ENCODE peak calls at places on chromosomes 6 and 20, in four cellular contexts. One of them, this sample, is unnamed.

GRCh38 chr6:35213161-35213823 is 464 bp upstream of the SCUBE3 start:
- DNase-seq in GM13976: no peak
- DNase-seq in Kasumi-1: no peak
- DNase-seq in stimulated activated CD8-positive, alpha-beta memory T cell treated with anti-CD3 and anti-CD28 coated beads, Interleukin-2, amount 100 ng/mL, for 1 hour: no peak
- DNase-seq in this sample: no peak

GRCh38 chr20:36312724-36313441 is 6.7 kb downstream of the DLGAP4 start:
- DNase-seq in GM13976: peak
- DNase-seq in Kasumi-1: no peak
- DNase-seq in stimulated activated CD8-positive, alpha-beta memory T cell treated with anti-CD3 and anti-CD28 coated beads, Interleukin-2, amount 100 ng/mL, for 1 hour: no peak
- DNase-seq in this sample: no peak

GRCh38 chr6:100246206-100246605 is 218.5 kb downstream of the SIM1 start:
- DNase-seq in GM13976: no peak
- DNase-seq in stimulated activated CD8-positive, alpha-beta memory T cell treated with anti-CD3 and anti-CD28 coated beads, Interleukin-2, amount 100 ng/mL, for 1 hour: no peak
- DNase-seq in Kasumi-1: no peak
- DNase-seq in this sample: no peak

GRCh38 chr6:2951723-2952122 is 19.6 kb downstream of the SERPINB6 start:
- DNase-seq in Kasumi-1: no peak
- DNase-seq in stimulated activated CD8-positive, alpha-beta memory T cell treated with anti-CD3 and anti-CD28 coated beads, Interleukin-2, amount 100 ng/mL, for 1 hour: no peak
- DNase-seq in GM13976: no peak
- DNase-seq in this sample: no peak

GRCh38 chr6:132527791-132528190 is 10.3 kb upstream of the TAAR9 start:
- DNase-seq in Kasumi-1: no peak
- DNase-seq in GM13976: no peak
- DNase-seq in stimulated activated CD8-positive, alpha-beta memory T cell treated with anti-CD3 and anti-CD28 coated beads, Interleukin-2, amount 100 ng/mL, for 1 hour: no peak
- DNase-seq in this sample: no peak

GRCh38 chr6:117397536-117398227 is 28.1 kb downstream of the ROS1 start:
- DNase-seq in GM13976: no peak
- DNase-seq in stimulated activated CD8-positive, alpha-beta memory T cell treated with anti-CD3 and anti-CD28 coated beads, Interleukin-2, amount 100 ng/mL, for 1 hour: no peak
- DNase-seq in Kasumi-1: no peak
- DNase-seq in this sample: no peak

GRCh38 chr6:100719883-100720682 is 161.0 kb downstream of the ASCC3 start:
- DNase-seq in stimulated activated CD8-positive, alpha-beta memory T cell treated with anti-CD3 and anti-CD28 coated beads, Interleukin-2, amount 100 ng/mL, for 1 hour: no peak
- DNase-seq in GM13976: no peak
- DNase-seq in Kasumi-1: peak
- DNase-seq in this sample: no peak

GRCh38 chr20:3783068-3783489 is 1.8 kb upstream of the SPEF1 start:
- DNase-seq in GM13976: no peak
- DNase-seq in stimulated activated CD8-positive, alpha-beta memory T cell treated with anti-CD3 and anti-CD28 coated beads, Interleukin-2, amount 100 ng/mL, for 1 hour: no peak
- DNase-seq in Kasumi-1: no peak
- DNase-seq in this sample: no peak

GRCh38 chr20:23298926-23299672 is 51.5 kb upstream of the NXT1 start:
- DNase-seq in Kasumi-1: no peak
- DNase-seq in stimulated activated CD8-positive, alpha-beta memory T cell treated with anti-CD3 and anti-CD28 coated beads, Interleukin-2, amount 100 ng/mL, for 1 hour: no peak
- DNase-seq in GM13976: no peak
- DNase-seq in this sample: no peak

GRCh38 chr6:158417760-158418098 is 105.5 kb downstream of the TULP4 start:
- DNase-seq in GM13976: no peak
- DNase-seq in stimulated activated CD8-positive, alpha-beta memory T cell treated with anti-CD3 and anti-CD28 coated beads, Interleukin-2, amount 100 ng/mL, for 1 hour: no peak
- DNase-seq in Kasumi-1: no peak
- DNase-seq in this sample: no peak

GRCh38 chr20:8131598-8132014 is 460 bp upstream of the PLCB1 start:
- DNase-seq in Kasumi-1: no peak
- DNase-seq in GM13976: no peak
- DNase-seq in stimulated activated CD8-positive, alpha-beta memory T cell treated with anti-CD3 and anti-CD28 coated beads, Interleukin-2, amount 100 ng/mL, for 1 hour: no peak
- DNase-seq in this sample: no peak

GRCh38 chr6:64838726-64839125 is 868.3 kb downstream of the EYS start:
- DNase-seq in stimulated activated CD8-positive, alpha-beta memory T cell treated with anti-CD3 and anti-CD28 coated beads, Interleukin-2, amount 100 ng/mL, for 1 hour: no peak
- DNase-seq in Kasumi-1: no peak
- DNase-seq in GM13976: no peak
- DNase-seq in this sample: no peak

GRCh38 chr6:26576407-26576843 is 20.3 kb upstream of the ABT1 start:
- DNase-seq in stimulated activated CD8-positive, alpha-beta memory T cell treated with anti-CD3 and anti-CD28 coated beads, Interleukin-2, amount 100 ng/mL, for 1 hour: no peak
- DNase-seq in Kasumi-1: peak
- DNase-seq in GM13976: no peak
- DNase-seq in this sample: no peak

GRCh38 chr6:147033267-147033666 is 170.9 kb upstream of the STXBP5 start:
- DNase-seq in Kasumi-1: no peak
- DNase-seq in GM13976: no peak
- DNase-seq in stimulated activated CD8-positive, alpha-beta memory T cell treated with anti-CD3 and anti-CD28 coated beads, Interleukin-2, amount 100 ng/mL, for 1 hour: no peak
- DNase-seq in this sample: no peak

GRCh38 chr20:17966432-17967312 is 1.9 kb downstream of the SNX5 start:
- DNase-seq in GM13976: no peak
- DNase-seq in Kasumi-1: peak
- DNase-seq in stimulated activated CD8-positive, alpha-beta memory T cell treated with anti-CD3 and anti-CD28 coated beads, Interleukin-2, amount 100 ng/mL, for 1 hour: no peak
- DNase-seq in this sample: no peak

GRCh38 chr6:5726976-5727718 is 279.6 kb downstream of the NRN1 start:
- DNase-seq in GM13976: no peak
- DNase-seq in Kasumi-1: no peak
- DNase-seq in stimulated activated CD8-positive, alpha-beta memory T cell treated with anti-CD3 and anti-CD28 coated beads, Interleukin-2, amount 100 ng/mL, for 1 hour: no peak
- DNase-seq in this sample: no peak

GRCh38 chr6:13873288-13874190 is 51.2 kb upstream of the RNF182 start:
- DNase-seq in Kasumi-1: peak
- DNase-seq in GM13976: peak
- DNase-seq in stimulated activated CD8-positive, alpha-beta memory T cell treated with anti-CD3 and anti-CD28 coated beads, Interleukin-2, amount 100 ng/mL, for 1 hour: peak
- DNase-seq in this sample: peak

GRCh38 chr6:148348778-148349177 is 6.1 kb downstream of the SASH1 start:
- DNase-seq in stimulated activated CD8-positive, alpha-beta memory T cell treated with anti-CD3 and anti-CD28 coated beads, Interleukin-2, amount 100 ng/mL, for 1 hour: no peak
- DNase-seq in Kasumi-1: no peak
- DNase-seq in GM13976: no peak
- DNase-seq in this sample: no peak

GRCh38 chr20:37481610-37482009 is 39.4 kb upstream of the NNAT start:
- DNase-seq in GM13976: no peak
- DNase-seq in stimulated activated CD8-positive, alpha-beta memory T cell treated with anti-CD3 and anti-CD28 coated beads, Interleukin-2, amount 100 ng/mL, for 1 hour: no peak
- DNase-seq in Kasumi-1: no peak
- DNase-seq in this sample: no peak

GRCh38 chr6:108690326-108691000 is 129.7 kb downstream of the FOXO3 start:
- DNase-seq in GM13976: no peak
- DNase-seq in stimulated activated CD8-positive, alpha-beta memory T cell treated with anti-CD3 and anti-CD28 coated beads, Interleukin-2, amount 100 ng/mL, for 1 hour: no peak
- DNase-seq in Kasumi-1: no peak
- DNase-seq in this sample: no peak

GRCh38 chr20:11585752-11586352 is 331.8 kb upstream of the BTBD3 start:
- DNase-seq in GM13976: no peak
- DNase-seq in stimulated activated CD8-positive, alpha-beta memory T cell treated with anti-CD3 and anti-CD28 coated beads, Interleukin-2, amount 100 ng/mL, for 1 hour: no peak
- DNase-seq in Kasumi-1: peak
- DNase-seq in this sample: no peak

GRCh38 chr6:86276056-86276455 is 633.4 kb upstream of the SYNCRIP start:
- DNase-seq in stimulated activated CD8-positive, alpha-beta memory T cell treated with anti-CD3 and anti-CD28 coated beads, Interleukin-2, amount 100 ng/mL, for 1 hour: no peak
- DNase-seq in Kasumi-1: no peak
- DNase-seq in GM13976: no peak
- DNase-seq in this sample: no peak

GRCh38 chr6:7107578-7108195 is at the start of gene RREB1:
- DNase-seq in stimulated activated CD8-positive, alpha-beta memory T cell treated with anti-CD3 and anti-CD28 coated beads, Interleukin-2, amount 100 ng/mL, for 1 hour: peak
- DNase-seq in Kasumi-1: peak
- DNase-seq in GM13976: peak
- DNase-seq in this sample: no peak

GRCh38 chr6:11961923-11962322 is 50.2 kb upstream of the HIVEP1 start:
- DNase-seq in Kasumi-1: no peak
- DNase-seq in GM13976: no peak
- DNase-seq in stimulated activated CD8-positive, alpha-beta memory T cell treated with anti-CD3 and anti-CD28 coated beads, Interleukin-2, amount 100 ng/mL, for 1 hour: no peak
- DNase-seq in this sample: no peak

GRCh38 chr6:43090557-43090952 is 14.4 kb downstream of the PTK7 start:
- DNase-seq in stimulated activated CD8-positive, alpha-beta memory T cell treated with anti-CD3 and anti-CD28 coated beads, Interleukin-2, amount 100 ng/mL, for 1 hour: no peak
- DNase-seq in Kasumi-1: no peak
- DNase-seq in GM13976: no peak
- DNase-seq in this sample: no peak

GRCh38 chr6:167684276-167685104 is 142.2 kb upstream of the AFDN start:
- DNase-seq in stimulated activated CD8-positive, alpha-beta memory T cell treated with anti-CD3 and anti-CD28 coated beads, Interleukin-2, amount 100 ng/mL, for 1 hour: no peak
- DNase-seq in GM13976: no peak
- DNase-seq in Kasumi-1: no peak
- DNase-seq in this sample: no peak

GRCh38 chr6:21802611-21802899 is 209.0 kb downstream of the SOX4 start:
- DNase-seq in stimulated activated CD8-positive, alpha-beta memory T cell treated with anti-CD3 and anti-CD28 coated beads, Interleukin-2, amount 100 ng/mL, for 1 hour: no peak
- DNase-seq in Kasumi-1: no peak
- DNase-seq in GM13976: no peak
- DNase-seq in this sample: no peak

GRCh38 chr20:24609757-24610156 is 140.3 kb downstream of the SYNDIG1 start:
- DNase-seq in Kasumi-1: no peak
- DNase-seq in stimulated activated CD8-positive, alpha-beta memory T cell treated with anti-CD3 and anti-CD28 coated beads, Interleukin-2, amount 100 ng/mL, for 1 hour: no peak
- DNase-seq in GM13976: no peak
- DNase-seq in this sample: no peak

GRCh38 chr20:50172347-50173013 is 18.1 kb upstream of the CEBPB start:
- DNase-seq in stimulated activated CD8-positive, alpha-beta memory T cell treated with anti-CD3 and anti-CD28 coated beads, Interleukin-2, amount 100 ng/mL, for 1 hour: no peak
- DNase-seq in GM13976: peak
- DNase-seq in Kasumi-1: no peak
- DNase-seq in this sample: no peak

GRCh38 chr20:36085686-36086267 is 68.8 kb upstream of the EPB41L1 start:
- DNase-seq in stimulated activated CD8-positive, alpha-beta memory T cell treated with anti-CD3 and anti-CD28 coated beads, Interleukin-2, amount 100 ng/mL, for 1 hour: no peak
- DNase-seq in Kasumi-1: no peak
- DNase-seq in GM13976: no peak
- DNase-seq in this sample: no peak

GRCh38 chr20:14477125-14477524 is 139.7 kb upstream of the FLRT3 start:
- DNase-seq in Kasumi-1: no peak
- DNase-seq in GM13976: no peak
- DNase-seq in stimulated activated CD8-positive, alpha-beta memory T cell treated with anti-CD3 and anti-CD28 coated beads, Interleukin-2, amount 100 ng/mL, for 1 hour: no peak
- DNase-seq in this sample: no peak

GRCh38 chr6:195861-196360 is 96.4 kb upstream of the DUSP22 start:
- DNase-seq in GM13976: no peak
- DNase-seq in Kasumi-1: no peak
- DNase-seq in stimulated activated CD8-positive, alpha-beta memory T cell treated with anti-CD3 and anti-CD28 coated beads, Interleukin-2, amount 100 ng/mL, for 1 hour: peak
- DNase-seq in this sample: no peak

GRCh38 chr6:15090745-15091384 is 155.0 kb upstream of the JARID2 start:
- DNase-seq in Kasumi-1: no peak
- DNase-seq in GM13976: no peak
- DNase-seq in stimulated activated CD8-positive, alpha-beta memory T cell treated with anti-CD3 and anti-CD28 coated beads, Interleukin-2, amount 100 ng/mL, for 1 hour: no peak
- DNase-seq in this sample: no peak

GRCh38 chr6:63597142-63598000 is 25.1 kb downstream of the LOC128125822 start:
- DNase-seq in stimulated activated CD8-positive, alpha-beta memory T cell treated with anti-CD3 and anti-CD28 coated beads, Interleukin-2, amount 100 ng/mL, for 1 hour: no peak
- DNase-seq in Kasumi-1: no peak
- DNase-seq in GM13976: no peak
- DNase-seq in this sample: no peak

GRCh38 chr6:163170294-163170883 is 244.1 kb upstream of the QKI start:
- DNase-seq in GM13976: peak
- DNase-seq in Kasumi-1: peak
- DNase-seq in stimulated activated CD8-positive, alpha-beta memory T cell treated with anti-CD3 and anti-CD28 coated beads, Interleukin-2, amount 100 ng/mL, for 1 hour: no peak
- DNase-seq in this sample: no peak

GRCh38 chr20:44745560-44746366 is at the start of gene KCNK15:
- DNase-seq in stimulated activated CD8-positive, alpha-beta memory T cell treated with anti-CD3 and anti-CD28 coated beads, Interleukin-2, amount 100 ng/mL, for 1 hour: no peak
- DNase-seq in GM13976: peak
- DNase-seq in Kasumi-1: no peak
- DNase-seq in this sample: no peak

GRCh38 chr6:105545947-105546710 is 143.2 kb upstream of the PREP start:
- DNase-seq in Kasumi-1: no peak
- DNase-seq in stimulated activated CD8-positive, alpha-beta memory T cell treated with anti-CD3 and anti-CD28 coated beads, Interleukin-2, amount 100 ng/mL, for 1 hour: no peak
- DNase-seq in GM13976: no peak
- DNase-seq in this sample: no peak

GRCh38 chr6:29506446-29507067 is 18.8 kb upstream of the MAS1L start:
- DNase-seq in GM13976: peak
- DNase-seq in stimulated activated CD8-positive, alpha-beta memory T cell treated with anti-CD3 and anti-CD28 coated beads, Interleukin-2, amount 100 ng/mL, for 1 hour: no peak
- DNase-seq in Kasumi-1: no peak
- DNase-seq in this sample: no peak

GRCh38 chr6:36383608-36384007 is 3.9 kb downstream of the ETV7 start:
- DNase-seq in Kasumi-1: no peak
- DNase-seq in GM13976: no peak
- DNase-seq in stimulated activated CD8-positive, alpha-beta memory T cell treated with anti-CD3 and anti-CD28 coated beads, Interleukin-2, amount 100 ng/mL, for 1 hour: no peak
- DNase-seq in this sample: no peak

This sample was measured in GM12878.